ENCODE peak calls at places on chromosomes 4 and X, in ten cellular contexts. H is adrenal gland, W is testis, R is ovary, N is HepG2, E is tibial nerve, V is right lobe of liver, J is HCT116, L is upper lobe of left lung, D is lower leg skin. T is an unnamed sample.

GRCh38 chrX:9337056-9337455 is 127.8 kb upstream of the TBL1X start:
- DNase-seq in H (peak; percentile 49), W (peak; percentile 16), R (no peak), N (no peak), E (no peak), V (no peak), J (no peak), L (no peak), D (peak; percentile 16), T (no peak)

GRCh38 chr4:139951051-139951450 is 202.9 kb downstream of the MAML3 start:
- DNase-seq in H (peak; percentile 30), W (no peak), R (no peak), N (no peak), E (no peak), V (no peak), J (no peak), L (no peak), D (no peak), T (no peak)

GRCh38 chrX:139851730-139852129 is 81.1 kb downstream of the ATP11C start:
- DNase-seq in H (no peak), W (no peak), R (no peak), N (no peak), E (no peak), V (no peak), J (no peak), L (no peak), D (no peak), T (no peak)

GRCh38 chr4:74054483-74055032 is 16.1 kb upstream of the CXCL3 start:
- DNase-seq in H (no peak), W (no peak), R (no peak), N (no peak), E (no peak), V (no peak), J (no peak), L (no peak), D (no peak), T (no peak)

GRCh38 chr4:113471141-113471860 is 290.2 kb downstream of the CAMK2D start:
- DNase-seq in H (no peak), W (no peak), R (no peak), N (no peak), E (no peak), V (no peak), J (no peak), L (no peak), D (no peak), T (no peak)

GRCh38 chr4:107519057-107519456 is 201.0 kb downstream of the PAPSS1 start:
- DNase-seq in H (peak; percentile 9), W (peak; percentile 15), R (no peak), N (peak; percentile 25), E (no peak), V (no peak), J (peak; percentile 19), L (no peak), D (no peak), T (no peak)

GRCh38 chr4:70676554-70677090 is 10.3 kb upstream of the JCHAIN start:
- DNase-seq in H (no peak), W (no peak), R (no peak), N (no peak), E (no peak), V (no peak), J (no peak), L (no peak), D (no peak), T (no peak)

GRCh38 chrX:143094501-143095110 is 68.9 kb downstream of the SPANXN4 start:
- DNase-seq in H (no peak), W (no peak), R (no peak), N (no peak), E (no peak), V (no peak), J (no peak), L (no peak), D (no peak), T (no peak)

GRCh38 chr4:7171191-7171900 is 21.0 kb upstream of the SORCS2 start:
- DNase-seq in H (no peak), W (no peak), R (no peak), N (no peak), E (no peak), V (no peak), J (no peak), L (no peak), D (no peak), T (no peak)

GRCh38 chrX:19805054-19805690 is 82.2 kb downstream of the SH3KBP1 start:
- DNase-seq in H (no peak), W (no peak), R (no peak), N (no peak), E (no peak), V (no peak), J (no peak), L (no peak), D (no peak), T (no peak)

GRCh38 chrX:124086411-124086810 is 124.9 kb downstream of the STAG2 start:
- DNase-seq in H (no peak), W (no peak), R (no peak), N (no peak), E (no peak), V (no peak), J (no peak), L (no peak), D (no peak), T (no peak)

GRCh38 chr4:151117371-151117962 is 18.0 kb downstream of the RPS3A start:
- DNase-seq in H (peak; percentile 79), W (peak; percentile 84), R (peak; percentile 76), N (peak; percentile 78), E (peak; percentile 57), V (peak; percentile 60), J (peak; percentile 37), L (no peak), D (peak; percentile 58), T (no peak)

GRCh38 chr4:164753873-164754488 is at the start of gene SMIM31:
- DNase-seq in H (no peak), W (no peak), R (no peak), N (no peak), E (no peak), V (no peak), J (no peak), L (no peak), D (no peak), T (no peak)
- TF ChIP-seq POLR2A in H (no peak), W (no peak), R (no peak), N (no peak), E (no peak), V (no peak), J (no peak), L (no peak), D (no peak), T (no peak)

DNA sequence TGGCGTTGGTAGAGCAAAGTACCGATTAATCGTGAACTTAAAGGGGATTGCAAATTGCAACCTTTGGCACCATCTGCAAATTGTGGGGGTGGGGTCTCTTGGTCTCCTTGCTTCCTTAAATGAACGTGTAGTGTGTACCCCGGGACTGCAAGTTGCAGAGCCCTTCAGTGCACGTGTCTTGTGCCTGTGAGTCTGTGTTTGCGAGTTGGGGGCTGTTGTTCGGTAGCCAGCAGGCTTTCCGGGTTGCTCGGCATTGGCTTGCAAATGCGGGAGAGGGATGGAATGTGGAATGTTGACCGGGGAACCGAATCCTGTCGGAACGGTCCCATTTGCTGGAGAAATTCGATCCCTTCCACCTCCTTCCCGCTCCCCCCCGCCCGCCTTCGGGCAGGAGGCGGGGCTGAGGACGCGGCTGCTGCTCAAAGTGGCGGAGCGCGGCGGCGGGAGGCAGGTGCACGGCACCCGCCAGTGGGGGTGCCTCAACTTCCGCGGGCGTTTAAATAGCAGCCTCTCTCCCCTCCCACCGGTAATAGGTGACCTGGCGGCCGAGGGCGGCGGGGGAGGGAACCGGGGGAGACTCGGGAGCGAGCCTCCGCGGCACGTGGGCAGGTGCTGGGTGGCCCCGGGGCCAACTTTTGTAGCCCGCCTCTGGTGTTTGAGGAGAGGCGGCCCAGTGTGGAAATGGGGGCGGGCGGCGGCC is 1.5 kb downstream of the JADE1 start:
- DNase-seq in H (peak; percentile 86), W (peak; percentile 81), R (peak; percentile 88), N (peak; percentile 88), E (peak; percentile 77), V (peak; percentile 93), J (peak; percentile 61), L (peak; percentile 95), D (peak; percentile 70), T (no peak)
- TF ChIP-seq POLR2A in H (peak; percentile 79), W (no peak), R (peak; percentile 75), N (peak; percentile 63), E (peak; percentile 28), V (peak; percentile 71), J (no peak), L (peak; percentile 58), D (no peak), T (no peak)

DNA sequence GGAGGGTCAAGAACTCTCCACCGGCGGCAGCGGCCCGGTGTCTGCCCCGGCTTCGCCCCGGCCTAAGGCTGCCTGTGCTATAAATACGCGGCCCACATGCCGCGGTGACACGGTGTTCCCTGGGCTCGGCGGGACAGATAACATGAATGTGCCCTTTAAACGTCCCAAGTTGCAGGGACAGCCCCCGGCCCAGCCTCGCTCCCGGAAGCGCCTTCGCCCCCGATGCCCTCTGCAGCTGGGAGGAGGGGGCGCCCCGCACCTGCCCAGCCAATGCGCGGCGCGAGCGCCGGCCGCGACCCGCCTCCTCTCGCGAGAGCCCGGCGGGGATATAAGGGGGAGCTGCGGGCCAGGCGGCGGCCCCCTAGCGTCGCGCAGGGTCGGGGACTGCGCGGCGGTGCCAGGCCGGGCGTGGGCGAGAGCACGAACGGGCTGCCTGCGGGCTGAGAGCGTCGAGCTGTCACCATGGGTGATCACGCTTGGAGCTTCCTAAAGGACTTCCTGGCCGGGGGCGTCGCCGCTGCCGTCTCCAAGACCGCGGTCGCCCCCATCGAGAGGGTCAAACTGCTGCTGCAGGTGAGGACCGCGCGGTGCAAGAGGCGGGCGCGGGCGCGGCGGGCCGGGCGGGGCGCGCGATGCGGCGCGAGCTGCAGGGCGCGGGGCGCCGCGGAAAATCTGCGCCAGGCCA is at the start of gene SLC25A4:
- DNase-seq in H (peak; percentile 85), W (peak; percentile 90), R (peak; percentile 86), N (peak; percentile 77), E (peak; percentile 74), V (peak; percentile 92), J (peak; percentile 28), L (peak; percentile 97), D (peak; percentile 45), T (no peak)
- TF ChIP-seq POLR2A in H (peak; percentile 93), W (peak; percentile 73), R (peak; percentile 84), N (peak; percentile 98), E (peak; percentile 72), V (peak; percentile 99), J (peak; percentile 96), L (peak; percentile 98), D (no peak), T (no peak)

DNA sequence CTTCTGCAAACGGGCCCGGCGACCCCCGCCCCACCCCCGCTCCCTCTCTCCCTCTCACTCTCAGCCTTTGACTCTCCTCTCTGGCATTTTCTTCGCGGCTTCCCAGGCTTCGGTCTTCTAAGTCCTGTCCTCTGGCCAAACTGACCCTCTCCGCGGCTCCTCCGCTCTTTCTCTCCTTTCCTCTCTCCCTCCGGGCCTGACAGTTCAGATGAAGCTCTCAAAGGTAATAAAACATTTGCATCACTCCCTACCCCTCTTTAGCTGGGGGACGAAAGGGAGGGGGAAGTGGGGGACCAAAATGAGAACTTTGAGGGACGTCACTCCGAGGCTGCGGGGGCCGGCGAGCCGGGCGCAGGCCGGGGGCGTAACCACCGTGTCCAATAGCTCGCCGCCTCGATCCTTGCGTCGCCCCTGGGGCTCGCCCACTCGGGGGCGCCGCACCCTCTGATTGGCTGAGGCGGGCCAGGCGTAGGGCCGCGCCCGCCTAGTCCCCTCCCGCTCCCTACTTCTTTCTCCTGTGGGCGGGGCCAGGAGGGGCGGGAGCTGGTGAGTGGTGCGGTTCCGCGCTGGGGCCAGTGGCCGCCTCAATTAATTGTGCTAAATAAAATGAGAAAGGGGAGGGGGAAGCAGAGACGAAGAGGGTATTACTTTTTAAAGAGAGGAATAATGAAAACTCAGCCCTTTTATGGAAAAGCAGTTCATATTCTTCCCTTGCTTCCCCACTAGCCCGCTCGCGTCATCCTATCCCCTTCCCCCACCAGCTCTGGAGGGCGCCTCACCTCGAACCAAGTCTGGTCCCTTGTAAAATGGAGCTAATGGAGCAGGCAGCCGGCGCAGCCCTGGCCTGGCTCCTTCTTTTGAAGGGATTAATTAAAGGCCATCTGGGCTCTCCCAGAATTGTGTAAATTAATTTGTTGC is at the start of gene NKX6-1:
- DNase-seq in H (peak; percentile 62), W (peak; percentile 85), R (peak; percentile 76), N (no peak), E (no peak), V (no peak), J (peak; percentile 87), L (peak; percentile 91), D (no peak), T (no peak)
- TF ChIP-seq POLR2A in H (no peak), W (no peak), R (no peak), N (no peak), E (no peak), V (no peak), J (no peak), L (no peak), D (no peak), T (no peak)